ENCODE peak calls at places on chromosomes 13 and 19, in four cellular contexts. J is GM12878, H is WTC11, P is HepG2. N is an unnamed sample.

GRCh38 chr19:5718032-5718578 is 1.8 kb downstream of the LONP1 start:
- DNase-seq in H (no peak), P (no peak), J (no peak), N (peak)

GRCh38 chr13:47146991-47147783 is 250.3 kb upstream of the HTR2A start:
- DNase-seq in J (peak), P (no peak), H (no peak), N (no peak)

GRCh38 chr13:20410726-20411125 is 114.9 kb downstream of the CRYL1 start:
- DNase-seq in J (no peak), H (no peak), P (no peak), N (no peak)

GRCh38 chr19:4859697-4860096 is 7.8 kb downstream of the PLIN3 start:
- DNase-seq in H (no peak), J (no peak), P (no peak), N (no peak)

GRCh38 chr13:98478134-98479129 is 98.5 kb downstream of the STK24 start:
- DNase-seq in P (no peak), J (peak), H (no peak), N (peak)

GRCh38 chr13:74771964-74772363 is 637.8 kb upstream of the KLF12 start:
- DNase-seq in J (no peak), P (no peak), H (no peak), N (no peak)

GRCh38 chr19:12858041-12858928 is 20.0 kb downstream of the MAST1 start:
- DNase-seq in J (no peak), H (no peak), P (no peak), N (no peak)

GRCh38 chr19:45577111-45577905 is 7.3 kb downstream of the OPA3 start:
- DNase-seq in H (no peak), J (no peak), P (peak), N (no peak)

GRCh38 chr13:38542601-38543000 is 144.3 kb upstream of the FREM2 start:
- DNase-seq in J (no peak), P (no peak), H (no peak), N (no peak)

GRCh38 chr13:67643656-67644055 is 413.5 kb upstream of the PCDH9 start:
- DNase-seq in J (no peak), H (peak), P (no peak), N (no peak)

GRCh38 chr19:18478545-18479311 is 40.8 kb upstream of the ISYNA1 start:
- DNase-seq in J (peak), H (no peak), P (peak), N (no peak)

GRCh38 chr19:55146078-55146647 is 2.8 kb downstream of the TNNT1 start:
- DNase-seq in H (peak), J (no peak), P (no peak), N (peak)

GRCh38 chr19:56083668-56084067 is 37.4 kb downstream of the ZNF787 start:
- DNase-seq in H (no peak), J (no peak), P (no peak), N (no peak)

GRCh38 chr19:4495471-4495870 is 22.8 kb downstream of the PLIN4 start:
- DNase-seq in J (no peak), P (no peak), H (peak), N (no peak)

GRCh38 chr19:16371540-16371986 is 46.9 kb downstream of the KLF2 start:
- DNase-seq in J (peak), H (no peak), P (no peak), N (peak)

GRCh38 chr13:44972956-44973581 is 16.2 kb downstream of the NUFIP1 start:
- DNase-seq in P (peak), J (no peak), H (no peak), N (no peak)

GRCh38 chr13:98406475-98406874 is 170.4 kb downstream of the STK24 start:
- DNase-seq in H (no peak), J (no peak), P (no peak), N (no peak)

GRCh38 chr13:106277483-106278154 is 257.8 kb downstream of the EFNB2 start:
- DNase-seq in J (no peak), P (no peak), H (no peak), N (no peak)

GRCh38 chr19:35249146-35249847 is 495 bp downstream of the LSR start:
- DNase-seq in J (no peak), P (no peak), H (no peak), N (peak)

GRCh38 chr19:11410682-11411081 is 8.4 kb downstream of the RGL3 start:
- DNase-seq in H (no peak), J (no peak), P (no peak), N (no peak)

GRCh38 chr19:55433292-55433691 is 9.8 kb downstream of the SHISA7 start:
- DNase-seq in P (no peak), H (no peak), J (no peak), N (no peak)

GRCh38 chr19:4606921-4607678 is 32.2 kb upstream of the TNFAIP8L1 start:
- DNase-seq in H (peak), P (no peak), J (no peak), N (peak)

GRCh38 chr13:76954568-76954967 is 6.3 kb downstream of the ACOD1 start:
- DNase-seq in P (no peak), J (no peak), H (no peak), N (no peak)

GRCh38 chr13:33277351-33277750 is 8.2 kb downstream of the STARD13 start:
- DNase-seq in P (no peak), J (no peak), H (no peak), N (no peak)

GRCh38 chr19:56721714-56722113 is 50.2 kb upstream of the ZNF835 start:
- DNase-seq in P (no peak), J (no peak), H (no peak), N (no peak)

GRCh38 chr19:8526345-8527062 is 12.5 kb upstream of the ZNF414 start:
- DNase-seq in H (peak), P (peak), J (no peak), N (peak)

GRCh38 chr19:35031072-35031881 is 1.0 kb downstream of the SCN1B start:
- DNase-seq in J (no peak), P (no peak), H (peak), N (peak)

GRCh38 chr19:13846533-13847032 is 30.4 kb upstream of the NANOS3 start:
- DNase-seq in P (peak), J (peak), H (peak), N (peak)

GRCh38 chr13:96229356-96229755 is 139.4 kb downstream of the HS6ST3 start:
- DNase-seq in H (no peak), J (no peak), P (peak), N (peak)

GRCh38 chr19:10812902-10813404 is 23.1 kb downstream of the TMED1 start:
- DNase-seq in J (no peak), H (no peak), P (no peak), N (peak)

GRCh38 chr13:92775631-92776030 is 451.0 kb upstream of the GPC6 start:
- DNase-seq in H (no peak), J (no peak), P (no peak), N (no peak)

GRCh38 chr13:67829641-67830040 is 599.5 kb upstream of the PCDH9 start:
- DNase-seq in H (no peak), J (no peak), P (no peak), N (no peak)

GRCh38 chr13:99258946-99259345 is 767 bp upstream of the GPR18 start:
- DNase-seq in P (no peak), H (no peak), J (no peak), N (no peak)

GRCh38 chr19:2266183-2266993 is 10.2 kb upstream of the JSRP1 start:
- DNase-seq in H (peak), P (peak), J (peak), N (peak)
- TF ChIP-seq TCF7 in H (no peak), P (no peak), J (no peak), N (no peak)

DNA sequence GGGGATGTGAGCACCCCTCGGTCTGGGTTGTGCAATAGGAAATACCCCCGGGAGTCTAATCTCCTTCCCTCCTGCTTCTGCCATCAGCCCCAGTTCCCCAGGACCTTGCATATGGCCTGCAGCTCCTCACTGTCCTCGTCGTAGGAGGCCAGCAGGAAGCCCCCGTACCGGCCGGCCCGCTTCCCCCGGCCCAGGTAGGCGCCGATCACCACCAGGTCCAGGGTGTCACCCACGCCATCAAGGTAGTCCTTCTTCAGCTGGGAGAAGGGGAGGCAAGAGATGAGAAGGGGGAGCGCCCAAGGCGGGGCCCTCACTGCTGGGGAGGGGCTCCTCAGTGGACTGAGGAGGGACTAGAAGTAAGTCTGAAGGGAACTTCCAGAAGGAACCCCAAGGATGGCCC is 10.4 kb upstream of the PLA2G4C start:
- DNase-seq in P (no peak), H (no peak), J (no peak), N (no peak)
- TF ChIP-seq TCF7 in P (no peak), H (no peak), J (no peak), N (no peak)

GRCh38 chr13:112721198-112722104 is 31.6 kb downstream of the ATP11A start:
- DNase-seq in H (no peak), P (peak), J (no peak), N (no peak)
- TF ChIP-seq TCF7 in H (no peak), P (peak), J (no peak), N (no peak)

GRCh38 chr19:38946229-38947010 is 15.7 kb downstream of the MRPS12 start:
- DNase-seq in H (no peak), J (no peak), P (no peak), N (no peak)

GRCh38 chr19:38951187-38951586 is 20.4 kb downstream of the MRPS12 start:
- DNase-seq in P (no peak), J (no peak), H (no peak), N (no peak)

GRCh38 chr19:38953677-38954076 is 21.9 kb downstream of the FBXO17 start:
- DNase-seq in H (no peak), J (no peak), P (no peak), N (no peak)

GRCh38 chr19:38952395-38953165 is 21.8 kb downstream of the MRPS12 start:
- DNase-seq in J (no peak), H (peak), P (peak), N (no peak)

GRCh38 chr19:38949580-38950367 is 19.0 kb downstream of the MRPS12 start:
- DNase-seq in P (no peak), J (no peak), H (peak), N (no peak)
- TF ChIP-seq TCF7 in P (no peak), J (no peak), H (peak), N (no peak)

GRCh38 chr19:7258042-7258839 is 36.0 kb downstream of the INSR start:
- DNase-seq in P (no peak), H (no peak), J (no peak), N (no peak)
- TF ChIP-seq TCF7 in P (no peak), H (no peak), J (no peak), N (no peak)

GRCh38 chr19:28044477-28044876 is 1168.5 kb downstream of the UQCRFS1 start:
- DNase-seq in P (no peak), H (no peak), J (no peak), N (no peak)

GRCh38 chr19:28037186-28037585 is 1175.8 kb downstream of the UQCRFS1 start:
- DNase-seq in J (no peak), P (no peak), H (no peak), N (no peak)

GRCh38 chr19:28042516-28042915 is 1170.4 kb downstream of the UQCRFS1 start:
- DNase-seq in P (no peak), H (no peak), J (no peak), N (no peak)

GRCh38 chr19:28045621-28046020 is 1167.3 kb downstream of the UQCRFS1 start:
- DNase-seq in H (no peak), P (no peak), J (no peak), N (no peak)

GRCh38 chr19:28039677-28040381 is 1173.1 kb downstream of the UQCRFS1 start:
- DNase-seq in J (no peak), H (no peak), P (no peak), N (no peak)
- TF ChIP-seq TCF7 in J (no peak), H (no peak), P (no peak), N (no peak)

GRCh38 chr13:94617389-94618000 is 15.8 kb downstream of the GPR180 start:
- DNase-seq in H (no peak), J (no peak), P (peak), N (peak)
- TF ChIP-seq TCF7 in H (no peak), J (no peak), P (no peak), N (no peak)

DNA sequence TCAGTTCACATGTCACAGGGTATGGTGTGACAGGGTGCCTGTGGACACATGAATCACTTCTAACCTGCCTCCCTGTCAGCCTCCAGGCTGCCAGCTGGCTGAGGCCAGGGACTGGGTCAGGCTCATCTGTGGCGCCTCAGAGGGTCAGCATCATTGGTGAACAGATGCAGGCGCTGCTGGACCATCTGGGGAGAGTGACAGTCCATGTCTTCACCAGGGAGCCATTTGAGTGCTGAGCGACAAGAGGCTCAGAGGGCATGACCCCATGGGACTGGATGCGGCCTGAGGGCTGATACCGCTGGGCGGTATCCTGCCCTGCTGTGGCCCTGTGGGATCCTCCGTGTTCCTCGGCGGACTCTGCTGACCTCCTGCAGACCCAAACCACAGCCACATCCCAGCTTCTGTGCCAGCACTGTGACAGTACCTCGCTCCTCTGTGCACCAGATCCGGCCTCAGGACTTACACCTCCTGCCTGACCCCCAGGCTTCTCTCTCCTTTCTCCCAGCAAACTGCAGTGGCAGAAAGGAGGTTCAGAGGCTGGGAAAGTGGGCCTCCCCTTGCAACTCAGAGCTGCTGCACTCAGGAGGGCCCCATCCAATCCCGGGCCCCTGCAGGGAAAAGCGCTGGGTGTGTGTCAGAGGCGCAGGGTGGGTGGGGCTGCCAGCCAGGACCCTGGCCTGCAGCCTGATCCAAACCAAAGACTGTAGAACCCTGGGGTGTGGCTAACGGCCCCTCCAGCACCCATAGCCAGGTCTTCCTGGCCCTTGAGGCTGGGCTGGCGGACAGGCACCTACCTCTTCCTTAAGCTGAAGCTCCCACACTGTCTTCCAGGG is 10.2 kb downstream of the ACTMAP start:
- DNase-seq in H (no peak), J (no peak), P (no peak), N (no peak)
- TF ChIP-seq TCF7 in H (no peak), J (no peak), P (no peak), N (no peak)

N was measured in K562.